ENCODE peak calls at places on chromosome 1, in four cellular contexts. F is HepG2, M is GM12878, T is K562. O is an unnamed sample.

GRCh38 chr1:219518168-219518905 is 94.6 kb downstream of the ZC3H11B start:
- DNase-seq in F (no peak), M (no peak), T (no peak), O (no peak)

GRCh38 chr1:115336741-115337140 is 1.3 kb downstream of the NGF start:
- DNase-seq in F (no peak), M (no peak), T (no peak), O (no peak)

GRCh38 chr1:152623203-152623844 is 421 bp upstream of the LCE3A start:
- DNase-seq in M (no peak), F (peak), T (peak), O (no peak)

GRCh38 chr1:45328680-45329079 is 2.0 kb downstream of the HPDL start:
- DNase-seq in F (no peak), M (no peak), T (peak), O (no peak)

GRCh38 chr1:231420299-231420958 is 1.7 kb downstream of the EGLN1 start:
- DNase-seq in T (no peak), F (no peak), M (no peak), O (no peak)

GRCh38 chr1:242847390-242847993 is 323.0 kb upstream of the PLD5 start:
- DNase-seq in F (no peak), T (no peak), M (no peak), O (no peak)

GRCh38 chr1:162388615-162389014 is 7.1 kb downstream of the C1orf226 start:
- DNase-seq in M (no peak), F (no peak), T (no peak), O (no peak)

GRCh38 chr1:215146252-215146975 is 63.9 kb downstream of the KCNK2 start:
- DNase-seq in M (no peak), T (no peak), F (peak), O (peak)

GRCh38 chr1:55542901-55543504 is 327.8 kb upstream of the USP24 start:
- DNase-seq in M (no peak), T (no peak), F (no peak), O (no peak)

GRCh38 chr1:179808503-179808902 is 65.4 kb downstream of the FAM163A start:
- DNase-seq in T (no peak), F (no peak), M (no peak), O (no peak)

GRCh38 chr1:179807691-179808485 is 64.8 kb downstream of the FAM163A start:
- DNase-seq in M (no peak), T (no peak), F (peak), O (no peak)

GRCh38 chr1:179805291-179806195 is 62.5 kb downstream of the FAM163A start:
- DNase-seq in F (no peak), M (no peak), T (no peak), O (no peak)

GRCh38 chr1:179806333-179806732 is 63.2 kb downstream of the FAM163A start:
- DNase-seq in T (no peak), F (no peak), M (no peak), O (no peak)

GRCh38 chr1:179807291-179807690 is 64.2 kb downstream of the FAM163A start:
- DNase-seq in M (no peak), F (no peak), T (no peak), O (no peak)
- TF ChIP-seq ESRRA in M (no peak), F (no peak), T (no peak), O (no peak)

DNA sequence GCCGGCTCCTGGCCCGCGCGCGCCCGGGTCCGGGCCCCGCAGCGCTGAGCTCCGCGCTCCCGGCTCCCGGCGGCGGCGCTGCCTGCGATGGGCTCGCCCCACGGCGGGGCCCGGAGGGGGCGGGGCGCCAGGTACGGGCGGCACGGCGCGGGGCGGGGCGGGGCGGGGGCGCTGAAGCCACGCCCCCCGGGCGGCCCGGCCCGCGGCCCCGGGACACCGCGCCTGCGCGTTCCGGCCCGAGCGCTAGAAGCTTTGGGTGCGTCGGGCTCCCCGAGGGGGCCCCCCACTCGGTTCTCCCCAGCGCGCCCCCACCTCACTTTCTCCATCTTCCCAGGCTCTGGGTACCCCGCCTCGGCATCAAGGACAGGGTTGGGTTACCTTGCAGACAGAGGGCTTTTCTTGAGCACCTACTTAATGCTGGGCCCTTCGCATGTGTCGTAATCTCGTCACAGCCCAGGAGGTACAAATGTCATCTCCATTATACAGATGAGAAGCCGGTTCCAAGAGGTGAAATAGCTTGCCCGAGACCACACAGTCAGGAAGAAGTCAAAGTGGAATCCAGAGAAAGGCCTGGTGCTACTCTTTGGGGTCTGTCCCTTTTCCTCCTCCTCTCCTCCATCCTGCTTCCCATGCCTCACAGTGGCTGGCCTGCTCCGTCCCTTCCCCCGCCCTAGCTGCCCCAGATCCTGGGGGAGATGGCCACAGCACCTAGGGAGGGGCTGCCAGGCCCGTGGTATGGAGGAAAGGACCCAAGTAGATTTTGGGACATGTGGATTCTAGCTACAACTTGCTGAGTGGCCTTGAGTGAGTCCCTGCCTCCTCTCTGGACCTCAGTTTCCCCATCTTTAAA is 46.5 kb downstream of the RAP1GAP start:
- DNase-seq in M (no peak), F (no peak), T (peak), O (peak)
- TF ChIP-seq ETV6 in M (no peak), F (no peak), T (no peak), O (no peak)

DNA sequence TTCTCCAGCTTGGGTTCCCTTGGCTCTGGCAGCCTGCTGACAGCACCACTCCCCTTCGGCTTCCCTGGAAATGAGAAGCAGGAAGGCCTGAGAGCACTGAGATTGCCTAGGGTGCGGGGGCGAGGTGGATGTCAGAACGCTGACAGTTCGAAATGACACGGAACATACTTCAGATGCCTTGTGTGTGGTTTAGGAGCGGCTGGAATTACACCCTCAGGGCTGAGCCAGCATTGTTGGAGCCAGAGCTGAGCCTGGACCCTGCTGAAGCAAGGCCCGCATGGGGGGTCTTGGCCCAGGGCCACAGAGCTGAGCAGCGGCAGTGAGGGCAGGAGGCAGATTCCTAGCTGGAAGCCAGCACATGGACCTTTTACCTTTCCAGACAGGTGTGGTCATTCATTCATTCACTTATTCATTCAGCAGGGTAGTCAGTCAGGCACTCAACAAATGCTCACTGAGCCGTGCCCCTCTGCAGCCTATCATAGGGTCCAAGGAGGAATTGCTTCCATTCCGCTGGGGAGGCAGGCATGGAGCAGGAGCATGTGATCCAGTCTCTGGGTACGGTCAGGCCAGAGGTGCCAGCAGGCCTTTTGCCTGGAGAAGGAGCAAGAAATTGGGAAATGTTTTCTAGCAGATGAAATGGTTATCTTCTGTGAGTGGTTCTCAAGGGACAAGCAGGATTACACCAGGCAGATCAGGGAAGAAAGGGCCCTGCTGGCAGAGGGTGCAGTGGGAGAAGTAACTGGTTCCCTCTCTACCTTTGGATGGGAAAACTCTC is 6.6 kb upstream of the FOXE3 start:
- DNase-seq in T (no peak), M (no peak), F (no peak), O (no peak)
- TF ChIP-seq ESRRA in T (no peak), M (no peak), F (no peak), O (no peak)

DNA sequence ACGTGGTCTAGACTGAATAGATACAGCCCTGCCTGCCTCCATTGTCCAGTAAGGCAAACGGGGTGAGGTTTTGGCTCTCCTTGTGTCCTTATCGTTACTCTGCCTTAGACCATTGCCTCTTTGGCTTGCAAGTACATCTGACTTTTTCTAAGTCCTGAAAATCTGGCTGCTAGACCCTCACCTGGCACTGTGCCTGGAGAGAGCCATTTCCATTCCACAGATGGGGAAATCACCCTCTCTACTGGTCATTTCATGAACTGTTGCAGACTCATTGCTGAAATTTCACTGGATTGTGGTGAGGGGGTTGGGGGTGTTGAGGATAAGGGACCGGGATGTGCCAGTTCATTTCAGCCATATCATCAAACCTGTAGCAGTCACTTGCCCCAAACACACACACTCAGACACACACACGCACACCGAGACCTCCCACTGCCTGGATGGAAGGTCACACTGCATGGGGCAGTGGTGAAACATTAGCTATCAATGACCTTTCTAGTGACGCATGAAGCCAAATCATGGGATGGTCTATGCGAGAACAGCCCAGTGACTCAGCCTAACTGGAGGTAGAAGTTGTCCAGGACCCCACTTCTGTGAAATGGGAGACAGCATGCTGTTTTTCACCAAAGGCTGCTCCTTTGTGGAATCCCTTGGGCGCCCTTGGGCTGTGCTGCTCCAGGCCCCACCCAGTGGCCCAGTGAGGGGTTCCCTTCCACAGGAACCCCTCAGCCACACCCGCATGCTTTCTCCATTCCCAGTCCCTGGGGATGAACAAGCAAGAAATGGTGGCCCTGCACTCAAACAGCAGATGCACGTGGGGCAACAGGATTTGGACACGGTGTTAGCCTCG is 34.9 kb upstream of the VASH2 start:
- DNase-seq in T (peak), M (no peak), F (peak), O (peak)
- TF ChIP-seq ETV6 in T (no peak), M (no peak), F (no peak), O (no peak)

GRCh38 chr1:18972991-18973390 is 16.5 kb upstream of the IFFO2 start:
- DNase-seq in T (no peak), M (no peak), F (no peak), O (no peak)
- TF ChIP-seq ESRRA in T (no peak), M (no peak), F (no peak), O (no peak)

O was measured in WTC11.